ENCODE peak calls at places on chromosomes 13 and 19, in five cellular contexts. V is OCI-LY7, E is D341Med, L is hepatic stellate cell, H is K562. R is an unnamed sample.

GRCh38 chr13:103539265-103539664 is 473.0 kb upstream of the SLC10A2 start:
- DNase-seq in V (no peak), E (peak; percentile 26), L (no peak), H (no peak), R (no peak)

GRCh38 chr19:2170987-2171348 is 7.2 kb downstream of the DOT1L start:
- DNase-seq in V (no peak), E (no peak), L (no peak), H (no peak), R (no peak)

GRCh38 chr13:43787998-43788397 is 1.2 kb upstream of the ENOX1 start:
- DNase-seq in V (peak; percentile 11), E (no peak), L (peak; percentile 21), H (no peak), R (peak; percentile 61)

GRCh38 chr13:78309497-78310180 is 293.7 kb downstream of the POU4F1 start:
- DNase-seq in V (no peak), E (no peak), L (no peak), H (no peak), R (peak; percentile 39)

GRCh38 chr19:39342647-39343305 is 555 bp downstream of the SAMD4B start:
- DNase-seq in V (no peak), E (no peak), L (peak; percentile 43), H (no peak), R (no peak)

GRCh38 chr13:51995677-51996551 is 15.3 kb downstream of the ATP7B start:
- DNase-seq in V (no peak), E (no peak), L (no peak), H (peak; percentile 39), R (no peak)

GRCh38 chr19:56594783-56595547 is at the start of gene ZNF71:
- DNase-seq in V (peak; percentile 90), E (peak; percentile 99), L (peak; percentile 97), H (no peak), R (peak; percentile 91)

GRCh38 chr19:15199652-15200574 is 882 bp downstream of the NOTCH3 start:
- DNase-seq in V (no peak), E (peak; percentile 74), L (peak; percentile 77), H (peak; percentile 59), R (no peak)

GRCh38 chr19:3276341-3276799 is 51.9 kb downstream of the CELF5 start:
- DNase-seq in V (peak; percentile 74), E (peak; percentile 84), L (no peak), H (peak; percentile 83), R (peak; percentile 43)

GRCh38 chr13:38255600-38255999 is 94.1 kb upstream of the UFM1 start:
- DNase-seq in V (no peak), E (no peak), L (no peak), H (no peak), R (no peak)

GRCh38 chr19:48113190-48113917 is 2.7 kb upstream of the PLA2G4C start:
- DNase-seq in V (no peak), E (no peak), L (no peak), H (no peak), R (no peak)

R was measured in GM12865.